ENCODE peak calls at places on chromosomes 6 and 20, in eight cellular contexts. I is heart left ventricle; F is GM23338; Z is fibroblast of lung; A is CD8-positive, alpha-beta T cell; G is brain microvascular endothelial cell; P is PC-3; R is upper lobe of right lung. W is an unnamed sample. For H3K27me3 and H3K36me3, the result is how much of the 10 kb centered on the place peaks cover.

GRCh38 chr6:168165373-168165772 is 86.4 kb upstream of the FRMD1 start:
- DNase-seq in I (no peak), Z (no peak), G (no peak), P (no peak), F (no peak), A (no peak), R (no peak), W (no peak)

GRCh38 chr20:13717631-13718044 is 67.1 kb downstream of the ESF1 start:
- DNase-seq in P (no peak), G (no peak), A (no peak), Z (no peak), R (no peak), I (no peak), F (peak), W (no peak)

GRCh38 chr6:23277521-23278227 is 708.3 kb downstream of the HDGFL1 start:
- DNase-seq in F (no peak), R (no peak), A (no peak), I (no peak), Z (no peak), P (no peak), G (no peak), W (no peak)

GRCh38 chr6:35506536-35506935 is 6.2 kb downstream of the TULP1 start:
- DNase-seq in A (no peak), F (no peak), I (no peak), Z (no peak), R (no peak), G (no peak), P (no peak), W (no peak)

GRCh38 chr6:8181162-8181909 is 79.0 kb upstream of the EEF1E1 start:
- DNase-seq in Z (no peak), A (no peak), P (no peak), R (no peak), G (no peak), I (no peak), F (no peak), W (no peak)

GRCh38 chr6:152399409-152399808 is 237.8 kb downstream of the SYNE1 start:
- DNase-seq in G (no peak), A (no peak), F (no peak), R (peak), Z (peak), P (no peak), I (no peak), W (no peak)

GRCh38 chr20:18857640-18858039 is 44.1 kb downstream of the SCP2D1 start:
- DNase-seq in R (no peak), A (no peak), F (no peak), P (peak), I (no peak), G (no peak), Z (peak), W (peak)

GRCh38 chr20:20736303-20736702 is 23.9 kb upstream of the RALGAPA2 start:
- DNase-seq in P (no peak), Z (no peak), F (no peak), G (no peak), A (no peak), R (no peak), I (no peak), W (no peak)

GRCh38 chr6:12748815-12749521 is 32.4 kb downstream of the PHACTR1 start:
- DNase-seq in A (no peak), Z (peak), I (no peak), F (peak), G (no peak), P (no peak), R (peak), W (no peak)

GRCh38 chr6:36626636-36627035 is 32.5 kb downstream of the SRSF3 start:
- DNase-seq in Z (no peak), I (no peak), F (no peak), G (no peak), R (no peak), A (no peak), P (no peak), W (no peak)

GRCh38 chr6:41462980-41463930 is 82.9 kb upstream of the FOXP4 start:
- DNase-seq in F (peak), Z (peak), I (peak), P (peak), A (no peak), R (peak), G (peak), W (peak)

GRCh38 chr6:117810269-117810668 is 96.8 kb upstream of the SLC35F1 start:
- DNase-seq in Z (no peak), P (no peak), A (no peak), R (no peak), G (no peak), I (no peak), F (no peak), W (no peak)

GRCh38 chr20:62473717-62474584 is 1.8 kb downstream of the GATA5 start:
- DNase-seq in R (no peak), A (no peak), I (no peak), G (no peak), P (no peak), Z (no peak), F (peak), W (no peak)

GRCh38 chr6:165571068-165571682 is 91.9 kb downstream of the PDE10A start:
- DNase-seq in Z (peak), R (no peak), A (no peak), F (no peak), I (no peak), G (peak), P (no peak), W (peak)

GRCh38 chr6:165574220-165574619 is 88.8 kb downstream of the PDE10A start:
- DNase-seq in P (peak), Z (no peak), F (no peak), R (no peak), G (no peak), I (no peak), A (no peak), W (peak)

GRCh38 chr6:165573671-165574070 is 89.4 kb downstream of the PDE10A start:
- DNase-seq in F (no peak), A (no peak), R (no peak), Z (peak), G (peak), P (peak), I (peak), W (peak)

GRCh38 chr6:165574770-165575549 is 88.1 kb downstream of the PDE10A start:
- DNase-seq in Z (peak), R (no peak), P (peak), G (no peak), I (no peak), F (no peak), A (no peak), W (peak)

DNA sequence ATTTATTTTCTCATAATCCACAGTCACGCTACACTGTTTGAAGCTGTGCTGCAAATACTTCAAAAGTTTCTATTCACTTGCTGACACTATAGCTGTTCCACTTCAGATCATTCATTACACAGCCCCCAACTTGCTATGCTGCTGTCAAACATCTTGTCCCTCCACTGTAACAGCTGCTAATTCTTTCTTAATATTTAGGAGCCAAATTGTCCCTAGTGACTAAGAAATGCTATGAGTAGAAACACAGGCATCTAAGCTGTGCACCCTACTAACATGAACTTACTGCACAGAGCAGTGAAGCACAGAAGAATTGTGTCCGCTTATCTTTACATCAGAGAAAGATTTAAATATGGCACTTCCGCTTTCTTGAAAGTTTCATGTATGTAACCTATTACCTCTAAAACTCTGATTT is 91.3 kb downstream of the PDE10A start:
- DNase-seq in P (no peak), R (no peak), Z (peak), G (peak), I (no peak), A (no peak), F (no peak), W (peak)
- H3K27me3 ChIP-seq in P (under half), R (under half), Z (under half), G (under half), I (under half), A (under half), F (under half), W (under half)

DNA sequence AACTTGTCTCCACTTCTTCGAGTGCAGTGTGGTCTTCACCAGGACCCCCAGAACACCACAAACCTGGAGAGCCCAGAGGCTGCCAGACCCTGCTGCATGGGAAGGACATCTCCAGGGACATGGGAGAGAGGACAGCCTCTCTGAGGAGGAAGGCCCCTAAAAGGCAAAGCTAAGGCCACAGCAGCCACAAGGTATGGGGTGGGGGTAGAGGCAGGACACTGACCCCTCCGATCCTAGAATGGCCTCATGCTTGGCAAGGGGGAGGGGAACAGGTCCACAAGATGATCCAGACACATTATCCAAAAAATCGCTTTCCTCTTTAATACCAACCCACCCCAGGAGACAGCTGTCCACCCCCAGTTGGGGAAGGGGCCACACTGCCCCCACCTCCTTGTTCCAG is 1.9 kb downstream of the B3GALT4 start:
- DNase-seq in F (no peak), A (no peak), R (no peak), Z (no peak), P (no peak), I (no peak), G (no peak), W (no peak)
- H3K36me3 ChIP-seq in F (under half), A (under half), R (half or more), Z (under half), P (under half), I (half or more), G (half or more), W (under half)

GRCh38 chr20:44620030-44620429 is 31.5 kb downstream of the ADA start:
- DNase-seq in I (no peak), R (no peak), Z (no peak), G (no peak), P (no peak), A (no peak), F (no peak), W (no peak)
- H3K27me3 ChIP-seq in I (under half), R (under half), Z (under half), G (under half), P (under half), A (under half), F (under half), W (under half)

GRCh38 chr20:43716123-43716522 is 10.7 kb downstream of the GTSF1L start:
- DNase-seq in R (no peak), F (no peak), I (no peak), P (no peak), G (no peak), Z (no peak), A (no peak), W (no peak)
- H3K36me3 ChIP-seq in R (under half), F (under half), I (under half), P (under half), G (under half), Z (under half), A (under half), W (under half)

DNA sequence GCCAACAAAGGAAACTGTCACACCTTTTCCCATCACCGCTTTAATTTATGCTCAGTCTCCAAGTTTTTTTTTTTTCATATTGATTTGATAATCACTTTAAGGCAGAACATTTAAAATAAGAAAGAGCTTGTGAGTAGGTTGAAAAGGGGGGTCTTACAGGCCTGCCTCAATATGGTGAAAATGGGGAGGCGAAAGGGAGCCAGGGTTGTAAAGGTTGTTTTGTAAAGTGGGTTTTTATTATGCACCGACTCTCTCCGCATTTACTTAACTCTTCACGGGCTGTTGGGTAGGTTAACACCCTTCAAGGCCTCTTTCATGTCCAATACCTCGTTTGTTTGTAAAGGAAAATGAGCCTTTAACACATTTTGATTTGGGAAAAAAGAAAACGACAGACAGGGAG is 4.7 kb downstream of the TFAP2D start:
- DNase-seq in A (no peak), P (no peak), F (peak), G (no peak), I (no peak), R (no peak), Z (no peak), W (no peak)
- H3K27me3 ChIP-seq in A (under half), P (half or more), F (half or more), G (under half), I (half or more), R (half or more), Z (under half), W (under half)

DNA sequence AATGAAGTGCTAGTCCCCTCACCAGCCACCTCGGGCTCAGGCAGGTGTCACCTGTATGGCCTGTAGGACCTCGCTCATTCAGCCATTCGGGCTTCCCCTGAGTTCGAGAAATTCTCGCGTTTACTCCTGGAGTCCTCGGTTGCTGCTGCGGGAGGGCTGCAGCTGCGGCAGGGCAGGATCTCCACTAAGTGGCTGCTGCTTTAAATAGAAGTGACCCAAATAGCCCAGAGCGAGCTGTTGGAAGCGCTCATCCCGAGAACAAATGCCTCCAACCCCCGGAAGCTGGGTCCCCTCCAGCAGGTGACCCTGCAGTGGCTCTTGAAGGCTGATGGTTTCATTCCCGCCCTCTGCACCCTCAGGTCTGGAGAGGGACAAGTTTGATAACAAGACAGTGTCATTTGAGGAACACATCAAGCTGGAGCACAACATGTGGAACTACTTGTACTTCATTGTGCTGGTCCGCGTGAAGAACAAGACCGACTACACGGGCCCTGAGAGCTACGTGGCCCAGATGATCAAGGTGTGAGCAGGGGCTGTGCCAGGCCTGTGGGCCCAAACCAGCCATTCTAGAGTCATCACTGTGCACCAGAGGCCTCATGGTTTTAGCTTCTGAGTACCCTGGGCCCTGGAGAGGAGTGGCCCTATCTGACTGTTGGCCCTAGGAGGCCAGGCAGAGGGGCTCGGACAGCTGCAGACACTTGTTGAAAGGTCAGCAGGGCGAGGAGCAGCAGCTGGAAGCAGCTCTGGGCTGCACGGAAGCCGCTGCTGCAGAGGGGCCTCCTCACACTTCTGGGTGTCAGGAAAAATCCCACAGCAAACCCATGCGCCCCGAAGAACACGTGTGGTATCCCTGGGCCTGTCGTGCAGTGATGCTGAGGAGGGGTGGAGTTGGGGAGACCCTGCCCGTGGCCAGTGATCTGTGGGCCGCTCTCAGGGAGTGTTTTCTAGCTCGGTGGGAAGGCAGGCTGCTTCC is 18.0 kb downstream of the UQCC2 start:
- DNase-seq in Z (no peak), R (no peak), P (no peak), G (no peak), A (no peak), F (no peak), I (peak), W (no peak)
- H3K36me3 ChIP-seq in Z (under half), R (half or more), P (half or more), G (under half), A (under half), F (under half), I (under half), W (half or more)

DNA sequence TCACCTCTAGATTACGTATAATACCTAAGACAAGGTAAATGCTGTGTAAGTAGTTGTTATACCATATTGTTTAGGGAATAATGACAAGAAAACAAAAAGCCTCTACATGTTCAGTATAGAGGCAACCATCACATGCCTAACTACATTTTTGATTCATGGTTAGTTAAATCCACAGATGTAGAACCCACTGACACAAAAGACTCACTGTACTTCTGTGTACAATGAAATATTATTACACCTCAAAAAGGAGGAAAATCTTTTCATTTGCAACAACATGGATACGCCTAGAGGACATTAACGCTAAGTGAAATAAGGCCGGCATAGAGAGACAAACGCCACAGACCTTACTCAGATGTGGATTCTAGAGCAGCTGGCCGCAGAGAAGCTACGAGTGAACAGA is 50.5 kb downstream of the NINL start:
- DNase-seq in Z (no peak), P (no peak), G (no peak), I (no peak), A (no peak), F (no peak), R (no peak), W (no peak)
- H3K27me3 ChIP-seq in Z (under half), P (under half), G (under half), I (under half), A (under half), F (under half), R (under half), W (under half)

W was measured in bronchial epithelial cell.